ENCODE peak calls at places on chromosomes 16 and 17, in nine cellular contexts. J is BJ; E is CD8-positive, alpha-beta T cell; Y is hepatocyte; Q is mesenchymal stem cell; P is aorta; V is endodermal cell; F is CD4-positive, alpha-beta memory T cell; U is naive thymus-derived CD4-positive, alpha-beta T cell. L is an unnamed sample. For H3K36me3, the result is how much of the 10 kb centered on the place peaks cover.

GRCh38 chr16:49986351-49987124 is 38.5 kb upstream of the CNEP1R1 start:
- DNase-seq in J (peak), E (no peak), Y (no peak), Q (no peak), P (peak), V (peak), F (no peak), U (no peak), L (no peak)

GRCh38 chr16:17983847-17984639 is 352.5 kb downstream of the NPIPA8 start:
- DNase-seq in J (no peak), E (no peak), Y (no peak), Q (no peak), P (no peak), V (no peak), F (no peak), U (no peak), L (no peak)

GRCh38 chr17:78381601-78382168 is 3.2 kb downstream of the PGS1 start:
- DNase-seq in J (no peak), E (peak), Y (no peak), Q (peak), P (no peak), V (peak), F (peak), U (peak), L (no peak)

GRCh38 chr17:19753049-19753444 is 4.9 kb upstream of the ALDH3A1 start:
- DNase-seq in J (no peak), E (no peak), Y (no peak), Q (peak), P (peak), V (no peak), F (no peak), U (no peak), L (no peak)

GRCh38 chr16:80527297-80527696 is 13.5 kb upstream of the DYNLRB2 start:
- DNase-seq in J (no peak), E (peak), Y (peak), Q (no peak), P (peak), V (peak), F (peak), U (no peak), L (peak)

GRCh38 chr16:54829691-54830090 is 101.0 kb upstream of the IRX5 start:
- DNase-seq in J (no peak), E (no peak), Y (no peak), Q (no peak), P (no peak), V (no peak), F (no peak), U (no peak), L (no peak)

GRCh38 chr16:48317614-48318013 is 67.6 kb downstream of the SIAH1 start:
- DNase-seq in J (no peak), E (no peak), Y (no peak), Q (peak), P (no peak), V (no peak), F (no peak), U (no peak), L (no peak)

GRCh38 chr17:50483266-50483665 is 4.6 kb downstream of the RSAD1 start:
- DNase-seq in J (no peak), E (no peak), Y (no peak), Q (no peak), P (no peak), V (no peak), F (no peak), U (no peak), L (no peak)

GRCh38 chr17:15436399-15437369 is 30.7 kb downstream of the CDRT4 start:
- DNase-seq in J (no peak), E (peak), Y (peak), Q (peak), P (peak), V (peak), F (peak), U (no peak), L (no peak)

GRCh38 chr16:89107209-89107582 is 13.5 kb downstream of the ACSF3 start:
- DNase-seq in J (no peak), E (no peak), Y (no peak), Q (no peak), P (no peak), V (no peak), F (no peak), U (no peak), L (no peak)

GRCh38 chr16:89106533-89107208 is 13.0 kb downstream of the ACSF3 start:
- DNase-seq in J (no peak), E (no peak), Y (no peak), Q (no peak), P (no peak), V (no peak), F (no peak), U (no peak), L (no peak)

GRCh38 chr16:89105599-89106151 is 12.0 kb downstream of the ACSF3 start:
- DNase-seq in J (no peak), E (no peak), Y (no peak), Q (no peak), P (no peak), V (no peak), F (no peak), U (no peak), L (no peak)

GRCh38 chr16:89110641-89111040 is 17.0 kb downstream of the ACSF3 start:
- DNase-seq in J (no peak), E (no peak), Y (no peak), Q (no peak), P (peak), V (no peak), F (no peak), U (no peak), L (no peak)

GRCh38 chr16:89108412-89108811 is 14.8 kb downstream of the ACSF3 start:
- DNase-seq in J (no peak), E (no peak), Y (no peak), Q (no peak), P (no peak), V (no peak), F (no peak), U (no peak), L (no peak)
- H3K36me3 ChIP-seq in J (under half), E (under half), Y (under half), Q (half or more), P (under half), V (half or more), F (under half), U (under half), L (half or more)

GRCh38 chr16:87365021-87365713 is 18.4 kb downstream of the FBXO31 start:
- DNase-seq in J (no peak), E (no peak), Y (no peak), Q (no peak), P (no peak), V (no peak), F (no peak), U (no peak), L (no peak)
- H3K4me3 ChIP-seq in J (no peak), E (no peak), Y (no peak), Q (no peak), P (no peak), V (no peak), F (no peak), U (no peak), L (no peak)

GRCh38 chr16:28101533-28101890 is 38.0 kb upstream of the GSG1L start:
- DNase-seq in J (no peak), E (no peak), Y (no peak), Q (no peak), P (no peak), V (no peak), F (no peak), U (no peak), L (no peak)
- H3K36me3 ChIP-seq in J (half or more), E (half or more), Y (under half), Q (half or more), P (under half), V (half or more), F (half or more), U (under half), L (half or more)

DNA sequence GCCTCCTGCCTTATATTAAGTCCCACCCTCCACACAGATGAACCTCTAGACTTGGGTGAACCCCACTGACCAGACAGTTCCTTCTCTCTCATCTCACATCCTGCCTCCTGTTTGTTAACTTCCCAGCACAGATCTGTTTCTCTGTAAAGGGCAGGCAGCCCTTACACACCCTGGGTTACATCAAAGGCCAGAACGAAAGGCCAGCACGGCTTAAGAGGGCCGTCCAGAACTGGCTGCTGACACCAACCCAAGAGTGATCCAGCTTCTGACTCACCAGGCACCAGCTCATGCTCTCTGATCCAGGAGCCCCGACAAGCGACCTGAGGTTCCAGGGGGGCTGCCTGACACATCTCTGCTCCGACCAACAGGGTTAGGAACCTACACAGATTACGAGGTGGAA is 86.9 kb downstream of the MRM3 start:
- DNase-seq in J (no peak), E (no peak), Y (peak), Q (peak), P (peak), V (no peak), F (no peak), U (no peak), L (no peak)
- H3K4me3 ChIP-seq in J (no peak), E (no peak), Y (no peak), Q (peak), P (no peak), V (no peak), F (no peak), U (no peak), L (no peak)

GRCh38 chr17:39655105-39655504 is 10.0 kb upstream of the TCAP start:
- DNase-seq in J (no peak), E (no peak), Y (no peak), Q (no peak), P (no peak), V (no peak), F (no peak), U (no peak), L (no peak)
- H3K36me3 ChIP-seq in J (under half), E (under half), Y (under half), Q (half or more), P (under half), V (under half), F (under half), U (under half), L (under half)

GRCh38 chr17:55264640-55265298 is at the start of gene HLF:
- DNase-seq in J (no peak), E (peak), Y (peak), Q (peak), P (peak), V (peak), F (peak), U (peak), L (peak)
- H3K4me3 ChIP-seq in J (peak), E (peak), Y (peak), Q (peak), P (peak), V (peak), F (peak), U (peak), L (peak)

L was measured in NT2/D1.